ENCODE peak calls at places on chromosomes 2 and 18, in seven cellular contexts. S is anterior cingulate cortex; J is RCC 7860; K is AG04449; H is stimulated activated CD4-positive, alpha-beta T cell treated with anti-CD3 and anti-CD28 coated beads, Interleukin-15, amount 100 ng/mL, for 1 hour; Q is progenitor cell of endocrine pancreas; F is amniotic stem cell. W is an unnamed sample.

GRCh38 chr2:100733344-100734187 is 86.4 kb upstream of the NPAS2 start:
- DNase-seq in K (no peak), J (peak; percentile 37), S (no peak), F (no peak), H (no peak), Q (no peak), W (no peak)

GRCh38 chr18:39455300-39455699 is 1889.7 kb upstream of the CELF4 start:
- DNase-seq in S (no peak), H (no peak), F (no peak), J (peak; percentile 43), Q (no peak), K (no peak), W (no peak)

GRCh38 chr2:215782965-215783364 is 230.4 kb downstream of the MREG start:
- DNase-seq in F (no peak), Q (no peak), S (no peak), H (no peak), J (no peak), K (no peak), W (no peak)

GRCh38 chr2:184756885-184757284 is 158.6 kb downstream of the ZNF804A start:
- DNase-seq in S (no peak), K (no peak), J (no peak), F (no peak), H (no peak), Q (no peak), W (no peak)

GRCh38 chr2:127103243-127104165 is 3.5 kb downstream of the BIN1 start:
- DNase-seq in Q (no peak), J (no peak), F (no peak), H (no peak), K (no peak), S (peak; percentile 40), W (no peak)

GRCh38 chr2:234435836-234436481 is 60.9 kb downstream of the ARL4C start:
- DNase-seq in J (no peak), K (no peak), H (no peak), S (no peak), F (no peak), Q (no peak), W (peak; percentile 58)

GRCh38 chr2:20664431-20665260 is 2.3 kb upstream of the GDF7 start:
- DNase-seq in Q (no peak), F (no peak), H (no peak), J (no peak), S (no peak), K (no peak), W (no peak)

GRCh38 chr2:181188605-181189004 is 208.2 kb downstream of the UBE2E3 start:
- DNase-seq in J (no peak), K (no peak), S (no peak), F (no peak), Q (no peak), H (no peak), W (no peak)

GRCh38 chr2:182652326-182652725 is 63.7 kb upstream of the DNAJC10 start:
- DNase-seq in K (no peak), H (no peak), F (no peak), J (no peak), S (no peak), Q (no peak), W (no peak)

GRCh38 chr2:43898958-43899346 is 60.2 kb downstream of the ABCG8 start:
- DNase-seq in K (no peak), J (no peak), S (no peak), F (no peak), Q (no peak), H (no peak), W (no peak)

GRCh38 chr2:160803881-160804280 is 310.3 kb upstream of the RBMS1 start:
- DNase-seq in H (no peak), F (no peak), K (no peak), J (no peak), Q (no peak), S (no peak), W (no peak)

GRCh38 chr2:48315847-48316194 is 214.1 kb upstream of the STON1 start:
- DNase-seq in F (no peak), Q (no peak), K (no peak), J (peak; percentile 32), H (peak; percentile 11), S (peak; percentile 39), W (peak; percentile 14)

GRCh38 chr2:224927671-224928173 is 114.5 kb downstream of the DOCK10 start:
- DNase-seq in F (no peak), Q (no peak), H (no peak), K (peak; percentile 79), S (no peak), J (no peak), W (no peak)

GRCh38 chr18:53991805-53992204 is 232.7 kb downstream of the MBD2 start:
- DNase-seq in F (no peak), H (no peak), J (peak; percentile 41), K (no peak), Q (no peak), S (no peak), W (no peak)

GRCh38 chr18:22585821-22586220 is 168.1 kb upstream of the CTAGE1 start:
- DNase-seq in J (no peak), H (no peak), Q (no peak), S (no peak), K (no peak), F (no peak), W (no peak)

GRCh38 chr18:34991152-34991551 is 50.1 kb upstream of the MAPRE2 start:
- DNase-seq in Q (no peak), K (no peak), H (no peak), J (no peak), S (no peak), F (no peak), W (no peak)

GRCh38 chr2:161171595-161171929 is 11.3 kb downstream of the TANK start:
- DNase-seq in H (no peak), F (no peak), J (no peak), Q (no peak), S (no peak), K (no peak), W (no peak)

GRCh38 chr2:164836907-164837306 is 4.7 kb downstream of the COBLL1 start:
- DNase-seq in J (no peak), S (no peak), F (no peak), Q (no peak), H (no peak), K (no peak), W (no peak)

GRCh38 chr18:11747731-11748130 is 58.7 kb downstream of the GNAL start:
- DNase-seq in Q (no peak), S (no peak), F (no peak), K (no peak), J (no peak), H (no peak), W (no peak)

GRCh38 chr2:74221604-74222299 is 23.3 kb downstream of the MTHFD2 start:
- DNase-seq in K (no peak), F (no peak), S (no peak), J (no peak), H (no peak), Q (no peak), W (no peak)

GRCh38 chr2:25279091-25279651 is 62.6 kb downstream of the DNMT3A start:
- DNase-seq in Q (no peak), H (no peak), J (no peak), F (no peak), K (no peak), S (peak; percentile 60), W (no peak)

GRCh38 chr18:39571511-39571910 is 2005.9 kb upstream of the CELF4 start:
- DNase-seq in F (no peak), H (no peak), Q (no peak), J (no peak), K (no peak), S (no peak), W (peak; percentile 45)

GRCh38 chr18:35458677-35459441 is 38.9 kb downstream of the INO80C start:
- DNase-seq in F (no peak), S (no peak), J (peak; percentile 96), H (no peak), K (no peak), Q (no peak), W (peak; percentile 77)

GRCh38 chr18:32612651-32613050 is 142.0 kb upstream of the GAREM1 start:
- DNase-seq in J (no peak), Q (no peak), H (no peak), S (no peak), K (no peak), F (no peak), W (no peak)

GRCh38 chr2:173550143-173550542 is 195.5 kb downstream of the CDCA7 start:
- DNase-seq in H (no peak), J (peak; percentile 41), Q (no peak), K (peak; percentile 59), F (peak; percentile 57), S (no peak), W (no peak)

GRCh38 chr2:714005-714741 is 37.0 kb upstream of the TMEM18 start:
- DNase-seq in J (peak; percentile 26), S (peak; percentile 17), F (peak; percentile 17), Q (no peak), K (no peak), H (no peak), W (peak; percentile 70)

GRCh38 chr2:73779472-73780241 is at the start of gene DUSP11:
- DNase-seq in S (peak; percentile 98), H (peak; percentile 94), F (peak; percentile 82), J (peak; percentile 87), K (peak; percentile 42), Q (peak; percentile 94), W (peak; percentile 98)

W was measured in endothelial cell.